ENCODE peak calls at places on chromosomes 13 and 19, in four cellular contexts. V is stimulated activated CD4-positive, alpha-beta T cell treated with anti-CD3 and anti-CD28 coated beads, Interleukin-15, amount 100 ng/mL, for 48 hours; O is PC-9; Z is cardiac fibroblast. H is an unnamed sample.

GRCh38 chr19:29467824-29468401 is 57.9 kb upstream of the VSTM2B start:
- DNase-seq in O (peak), Z (peak), V (no peak), H (peak)

GRCh38 chr13:36131931-36132297 is 732 bp upstream of the DCLK1 start:
- DNase-seq in V (no peak), Z (peak), O (no peak), H (no peak)

GRCh38 chr13:89749888-89750287 is 1597.6 kb upstream of the MIR17HG start:
- DNase-seq in O (no peak), Z (no peak), V (no peak), H (no peak)

GRCh38 chr19:23802290-23802689 is 43.6 kb upstream of the ZNF681 start:
- DNase-seq in Z (no peak), V (no peak), O (no peak), H (no peak)

GRCh38 chr19:41864374-41864773 is 4.3 kb downstream of the RPS19 start:
- DNase-seq in O (no peak), V (no peak), Z (no peak), H (no peak)

GRCh38 chr13:40665754-40666057 is 735 bp downstream of the FOXO1 start:
- DNase-seq in V (no peak), Z (no peak), O (no peak), H (no peak)

GRCh38 chr19:16514383-16515019 is 18.3 kb downstream of the C19orf44 start:
- DNase-seq in Z (no peak), O (no peak), V (no peak), H (no peak)

GRCh38 chr13:36920612-36921185 is 661 bp upstream of the SMAD9 start:
- DNase-seq in V (no peak), Z (no peak), O (no peak), H (no peak)

GRCh38 chr19:24086974-24087595 is at the start of gene ZNF254:
- DNase-seq in V (peak), O (peak), Z (peak), H (no peak)

GRCh38 chr13:107144432-107144831 is 576.5 kb upstream of the ARGLU1 start:
- DNase-seq in O (no peak), Z (peak), V (no peak), H (no peak)

GRCh38 chr13:63351533-63351932 is 1935.9 kb upstream of the PCDH20 start:
- DNase-seq in O (no peak), V (no peak), Z (no peak), H (no peak)

GRCh38 chr13:42740753-42741152 is 40.6 kb upstream of the FAM216B start:
- DNase-seq in V (no peak), Z (peak), O (peak), H (peak)

GRCh38 chr13:110565296-110565695 is 3.8 kb upstream of the RAB20 start:
- DNase-seq in O (no peak), V (no peak), Z (no peak), H (no peak)

H was measured in HCT116.